ENCODE peak calls at places on chromosomes 12 and 14, in five cellular contexts. One of them, this sample, is unnamed.

GRCh38 chr14:99573436-99574098 is 30.4 kb downstream of the CCDC85C start:
- DNase-seq in central memory CD8-positive, alpha-beta T cell: no peak
- DNase-seq in T-helper 17 cell: no peak
- DNase-seq in D341Med: no peak
- DNase-seq in DMS153: no peak
- DNase-seq in this sample: no peak

GRCh38 chr12:19053218-19053617 is 76.3 kb upstream of the PLEKHA5 start:
- DNase-seq in D341Med: no peak
- DNase-seq in T-helper 17 cell: no peak
- DNase-seq in DMS153: no peak
- DNase-seq in central memory CD8-positive, alpha-beta T cell: no peak
- DNase-seq in this sample: no peak

GRCh38 chr12:54585243-54585642 is 3.2 kb downstream of the PPP1R1A start:
- DNase-seq in DMS153: no peak
- DNase-seq in T-helper 17 cell: no peak
- DNase-seq in D341Med: no peak
- DNase-seq in central memory CD8-positive, alpha-beta T cell: no peak
- DNase-seq in this sample: no peak

GRCh38 chr12:58529114-58529665 is 391.1 kb downstream of the LRIG3 start:
- DNase-seq in DMS153: peak
- DNase-seq in central memory CD8-positive, alpha-beta T cell: no peak
- DNase-seq in D341Med: no peak
- DNase-seq in T-helper 17 cell: no peak
- DNase-seq in this sample: no peak

GRCh38 chr14:24063263-24063836 is 8.0 kb upstream of the CPNE6 start:
- DNase-seq in D341Med: no peak
- DNase-seq in central memory CD8-positive, alpha-beta T cell: no peak
- DNase-seq in T-helper 17 cell: no peak
- DNase-seq in DMS153: no peak
- DNase-seq in this sample: no peak

GRCh38 chr12:119780786-119781434 is 96.2 kb downstream of the CIT start:
- DNase-seq in central memory CD8-positive, alpha-beta T cell: no peak
- DNase-seq in DMS153: no peak
- DNase-seq in T-helper 17 cell: no peak
- DNase-seq in D341Med: peak
- DNase-seq in this sample: no peak

GRCh38 chr12:75981773-75982564 is 49.6 kb downstream of the PHLDA1 start:
- DNase-seq in DMS153: no peak
- DNase-seq in T-helper 17 cell: no peak
- DNase-seq in D341Med: no peak
- DNase-seq in central memory CD8-positive, alpha-beta T cell: no peak
- DNase-seq in this sample: no peak

GRCh38 chr14:61653507-61653906 is 41.8 kb upstream of the HIF1A start:
- DNase-seq in central memory CD8-positive, alpha-beta T cell: no peak
- DNase-seq in D341Med: no peak
- DNase-seq in DMS153: no peak
- DNase-seq in T-helper 17 cell: no peak
- DNase-seq in this sample: no peak

GRCh38 chr12:884746-885414 is 64.6 kb downstream of the RAD52 start:
- DNase-seq in DMS153: no peak
- DNase-seq in T-helper 17 cell: no peak
- DNase-seq in central memory CD8-positive, alpha-beta T cell: no peak
- DNase-seq in D341Med: no peak
- DNase-seq in this sample: no peak

GRCh38 chr14:39576726-39577125 is 144.5 kb upstream of the FBXO33 start:
- DNase-seq in D341Med: no peak
- DNase-seq in central memory CD8-positive, alpha-beta T cell: no peak
- DNase-seq in DMS153: no peak
- DNase-seq in T-helper 17 cell: no peak
- DNase-seq in this sample: no peak

GRCh38 chr14:32728957-32729356 is 209.7 kb upstream of the NPAS3 start:
- DNase-seq in D341Med: no peak
- DNase-seq in central memory CD8-positive, alpha-beta T cell: no peak
- DNase-seq in T-helper 17 cell: no peak
- DNase-seq in DMS153: no peak
- DNase-seq in this sample: no peak

GRCh38 chr14:98907981-98908544 is 363.9 kb downstream of the BCL11B start:
- DNase-seq in T-helper 17 cell: no peak
- DNase-seq in DMS153: no peak
- DNase-seq in central memory CD8-positive, alpha-beta T cell: no peak
- DNase-seq in D341Med: no peak
- DNase-seq in this sample: no peak

GRCh38 chr12:81758421-81759214 is 532 bp downstream of the PPFIA2 start:
- DNase-seq in D341Med: peak
- DNase-seq in DMS153: peak
- DNase-seq in T-helper 17 cell: no peak
- DNase-seq in central memory CD8-positive, alpha-beta T cell: no peak
- DNase-seq in this sample: peak

GRCh38 chr12:51371295-51371953 is 19.8 kb downstream of the GALNT6 start:
- DNase-seq in DMS153: no peak
- DNase-seq in D341Med: no peak
- DNase-seq in T-helper 17 cell: no peak
- DNase-seq in central memory CD8-positive, alpha-beta T cell: no peak
- DNase-seq in this sample: peak

GRCh38 chr14:100303925-100304324 is 2.3 kb downstream of the SLC25A29 start:
- DNase-seq in DMS153: no peak
- DNase-seq in T-helper 17 cell: no peak
- DNase-seq in central memory CD8-positive, alpha-beta T cell: no peak
- DNase-seq in D341Med: no peak
- DNase-seq in this sample: no peak

GRCh38 chr12:47244730-47245285 is 165.0 kb upstream of the AMIGO2 start:
- DNase-seq in DMS153: no peak
- DNase-seq in D341Med: no peak
- DNase-seq in T-helper 17 cell: no peak
- DNase-seq in central memory CD8-positive, alpha-beta T cell: no peak
- DNase-seq in this sample: no peak

GRCh38 chr12:91616401-91616800 is 433.8 kb upstream of the DCN start:
- DNase-seq in DMS153: no peak
- DNase-seq in T-helper 17 cell: no peak
- DNase-seq in D341Med: no peak
- DNase-seq in central memory CD8-positive, alpha-beta T cell: no peak
- DNase-seq in this sample: no peak

GRCh38 chr14:57753821-57754220 is 112.1 kb downstream of the SLC35F4 start:
- DNase-seq in central memory CD8-positive, alpha-beta T cell: no peak
- DNase-seq in T-helper 17 cell: no peak
- DNase-seq in DMS153: no peak
- DNase-seq in D341Med: no peak
- DNase-seq in this sample: no peak

GRCh38 chr12:29889737-29890136 is 106.0 kb upstream of the TMTC1 start:
- DNase-seq in T-helper 17 cell: no peak
- DNase-seq in D341Med: no peak
- DNase-seq in DMS153: no peak
- DNase-seq in central memory CD8-positive, alpha-beta T cell: no peak
- DNase-seq in this sample: no peak

GRCh38 chr12:121673013-121673441 is 3.6 kb upstream of the MORN3 start:
- DNase-seq in DMS153: peak
- DNase-seq in central memory CD8-positive, alpha-beta T cell: no peak
- DNase-seq in D341Med: no peak
- DNase-seq in T-helper 17 cell: no peak
- DNase-seq in this sample: no peak

GRCh38 chr14:78967111-78967809 is 797.1 kb downstream of the NRXN3 start:
- DNase-seq in DMS153: no peak
- DNase-seq in D341Med: no peak
- DNase-seq in central memory CD8-positive, alpha-beta T cell: no peak
- DNase-seq in T-helper 17 cell: no peak
- DNase-seq in this sample: no peak

GRCh38 chr14:96189288-96189711 is 15.3 kb upstream of the BDKRB2 start:
- DNase-seq in DMS153: no peak
- DNase-seq in D341Med: no peak
- DNase-seq in central memory CD8-positive, alpha-beta T cell: no peak
- DNase-seq in T-helper 17 cell: no peak
- DNase-seq in this sample: peak

GRCh38 chr14:30906752-30907658 is 32.6 kb downstream of the COCH start:
- DNase-seq in central memory CD8-positive, alpha-beta T cell: no peak
- DNase-seq in T-helper 17 cell: no peak
- DNase-seq in D341Med: peak
- DNase-seq in DMS153: no peak
- DNase-seq in this sample: no peak

This sample was measured in upper lobe of left lung.